ENCODE peak calls at places on chromosome 21, in four cellular contexts. One of them, this sample, is unnamed.

GRCh38 chr21:36247316-36247715 is 72.7 kb upstream of the MORC3 start:
- DNase-seq in AML-193: no peak
- DNase-seq in HT-29: no peak
- DNase-seq in hippocampal formation: no peak
- DNase-seq in this sample: no peak

GRCh38 chr21:28943631-28944030 is 49.0 kb downstream of the LTN1 start:
- DNase-seq in HT-29: no peak
- DNase-seq in AML-193: no peak
- DNase-seq in hippocampal formation: no peak
- DNase-seq in this sample: peak

GRCh38 chr21:42574234-42575027 is 60.8 kb downstream of the SLC37A1 start:
- DNase-seq in HT-29: no peak
- DNase-seq in hippocampal formation: no peak
- DNase-seq in AML-193: no peak
- DNase-seq in this sample: no peak

GRCh38 chr21:43884012-43884860 is 19.2 kb downstream of the AGPAT3 start:
- DNase-seq in AML-193: no peak
- DNase-seq in hippocampal formation: no peak
- DNase-seq in HT-29: peak
- DNase-seq in this sample: no peak

GRCh38 chr21:23578027-23578426 is 2029.3 kb downstream of the MRPL39 start:
- DNase-seq in HT-29: no peak
- DNase-seq in hippocampal formation: no peak
- DNase-seq in AML-193: no peak
- DNase-seq in this sample: no peak

GRCh38 chr21:29287383-29287782 is 11.3 kb upstream of the BACH1 start:
- DNase-seq in HT-29: no peak
- DNase-seq in AML-193: peak
- DNase-seq in hippocampal formation: no peak
- DNase-seq in this sample: peak

GRCh38 chr21:45078877-45079281 is 4.5 kb downstream of the ADARB1 start:
- DNase-seq in AML-193: peak
- DNase-seq in HT-29: no peak
- DNase-seq in hippocampal formation: no peak
- DNase-seq in this sample: no peak

GRCh38 chr21:15434185-15434905 is 295.4 kb upstream of the USP25 start:
- DNase-seq in HT-29: no peak
- DNase-seq in AML-193: no peak
- DNase-seq in hippocampal formation: no peak
- DNase-seq in this sample: no peak

GRCh38 chr21:28776251-28776650 is 216.4 kb downstream of the LTN1 start:
- DNase-seq in AML-193: no peak
- DNase-seq in hippocampal formation: no peak
- DNase-seq in HT-29: no peak
- DNase-seq in this sample: no peak

GRCh38 chr21:43207868-43208267 is 39.1 kb downstream of the CRYAA start:
- DNase-seq in hippocampal formation: no peak
- DNase-seq in AML-193: no peak
- DNase-seq in HT-29: no peak
- DNase-seq in this sample: no peak

GRCh38 chr21:41045534-41046268 is 122.3 kb upstream of the BACE2 start:
- DNase-seq in hippocampal formation: no peak
- DNase-seq in HT-29: peak
- DNase-seq in AML-193: no peak
- DNase-seq in this sample: no peak

GRCh38 chr21:37866027-37866426 is 50.2 kb downstream of the KCNJ6 start:
- DNase-seq in hippocampal formation: peak
- DNase-seq in HT-29: no peak
- DNase-seq in AML-193: peak
- DNase-seq in this sample: peak

GRCh38 chr21:43899307-43900077 is 34.5 kb downstream of the AGPAT3 start:
- DNase-seq in hippocampal formation: no peak
- DNase-seq in AML-193: no peak
- DNase-seq in HT-29: no peak
- DNase-seq in this sample: no peak

GRCh38 chr21:43985690-43986251 is 26.3 kb upstream of the TRAPPC10 start:
- DNase-seq in hippocampal formation: no peak
- DNase-seq in AML-193: no peak
- DNase-seq in HT-29: no peak
- DNase-seq in this sample: no peak

GRCh38 chr21:41602511-41602910 is 94.6 kb upstream of the TMPRSS2 start:
- DNase-seq in AML-193: no peak
- DNase-seq in hippocampal formation: no peak
- DNase-seq in HT-29: no peak
- DNase-seq in this sample: no peak

GRCh38 chr21:33063907-33064622 is 5.9 kb upstream of the OLIG1 start:
- DNase-seq in HT-29: no peak
- DNase-seq in hippocampal formation: no peak
- DNase-seq in AML-193: no peak
- DNase-seq in this sample: no peak

GRCh38 chr21:45405819-45406762 is 1.1 kb downstream of the COL18A1 start:
- DNase-seq in AML-193: no peak
- DNase-seq in hippocampal formation: no peak
- DNase-seq in HT-29: no peak
- DNase-seq in this sample: no peak

GRCh38 chr21:37670883-37671282 is 245.4 kb downstream of the KCNJ6 start:
- DNase-seq in AML-193: no peak
- DNase-seq in HT-29: peak
- DNase-seq in hippocampal formation: no peak
- DNase-seq in this sample: no peak

GRCh38 chr21:44527983-44528633 is 11.9 kb downstream of the KRTAP10-1 start:
- DNase-seq in HT-29: no peak
- DNase-seq in hippocampal formation: no peak
- DNase-seq in AML-193: no peak
- DNase-seq in this sample: no peak

GRCh38 chr21:29372063-29372802 is 73.5 kb downstream of the BACH1 start:
- DNase-seq in hippocampal formation: peak
- DNase-seq in HT-29: peak
- DNase-seq in AML-193: peak
- DNase-seq in this sample: peak

GRCh38 chr21:44930543-44930981 is 9.3 kb upstream of the SLX9 start:
- DNase-seq in AML-193: no peak
- DNase-seq in HT-29: no peak
- DNase-seq in hippocampal formation: no peak
- DNase-seq in this sample: no peak

GRCh38 chr21:29164330-29164942 is 34.0 kb downstream of the MAP3K7CL start:
- DNase-seq in hippocampal formation: peak
- DNase-seq in HT-29: peak
- DNase-seq in AML-193: peak
- DNase-seq in this sample: peak

GRCh38 chr21:34992180-34992579 is 56.9 kb downstream of the RUNX1 start:
- DNase-seq in hippocampal formation: no peak
- DNase-seq in HT-29: no peak
- DNase-seq in AML-193: no peak
- DNase-seq in this sample: no peak

GRCh38 chr21:35585878-35586277 is 474.4 kb downstream of the SETD4 start:
- DNase-seq in hippocampal formation: no peak
- DNase-seq in HT-29: no peak
- DNase-seq in AML-193: no peak
- DNase-seq in this sample: no peak

GRCh38 chr21:42238185-42238934 is 19.4 kb downstream of the ABCG1 start:
- DNase-seq in hippocampal formation: no peak
- DNase-seq in HT-29: no peak
- DNase-seq in AML-193: no peak
- DNase-seq in this sample: no peak

GRCh38 chr21:46001821-46002681 is 20.5 kb downstream of the COL6A1 start:
- DNase-seq in HT-29: no peak
- DNase-seq in hippocampal formation: no peak
- DNase-seq in AML-193: no peak
- DNase-seq in this sample: no peak

GRCh38 chr21:45542242-45542666 is at the start of gene SLC19A1:
- DNase-seq in HT-29: peak
- DNase-seq in hippocampal formation: no peak
- DNase-seq in AML-193: peak
- DNase-seq in this sample: peak

GRCh38 chr21:41142051-41142795 is 25.7 kb upstream of the BACE2 start:
- DNase-seq in hippocampal formation: peak
- DNase-seq in AML-193: no peak
- DNase-seq in HT-29: no peak
- DNase-seq in this sample: no peak

GRCh38 chr21:29233611-29234540 is 64.8 kb upstream of the BACH1 start:
- DNase-seq in HT-29: no peak
- DNase-seq in hippocampal formation: no peak
- DNase-seq in AML-193: no peak
- DNase-seq in this sample: no peak

GRCh38 chr21:44994581-44995171 is 54.8 kb downstream of the SLX9 start:
- DNase-seq in HT-29: no peak
- DNase-seq in hippocampal formation: peak
- DNase-seq in AML-193: no peak
- DNase-seq in this sample: no peak

GRCh38 chr21:32940079-32941014 is 85.4 kb upstream of the OLIG2 start:
- DNase-seq in AML-193: peak
- DNase-seq in HT-29: peak
- DNase-seq in hippocampal formation: peak
- DNase-seq in this sample: peak

GRCh38 chr21:23887709-23888303 is 1719.5 kb downstream of the MRPL39 start:
- DNase-seq in hippocampal formation: no peak
- DNase-seq in HT-29: no peak
- DNase-seq in AML-193: peak
- DNase-seq in this sample: no peak

This sample was measured in globus pallidus.